ENCODE peak calls at places on chromosomes 3 and 15, in six cellular contexts. Y is heart left ventricle, W is H1, Z is A549, J is stomach, T is ovary. D is an unnamed sample.

GRCh38 chr15:29747837-29748417 is 74.3 kb downstream of the TJP1 start:
- DNase-seq in Z (peak), Y (no peak), J (no peak), T (no peak), W (no peak), D (no peak)

GRCh38 chr3:123760817-123761216 is 123.3 kb downstream of the MYLK start:
- DNase-seq in W (peak), J (no peak), Y (no peak), Z (no peak), T (no peak), D (no peak)

GRCh38 chr3:12224181-12225147 is 64.4 kb upstream of the PPARG start:
- DNase-seq in Y (no peak), T (no peak), W (no peak), Z (peak), J (peak), D (no peak)

GRCh38 chr15:61840090-61840489 is 220.2 kb downstream of the VPS13C start:
- DNase-seq in J (no peak), T (no peak), Z (no peak), Y (no peak), W (no peak), D (no peak)

GRCh38 chr3:31382856-31383255 is 149.9 kb upstream of the STT3B start:
- DNase-seq in Z (no peak), Y (no peak), T (no peak), J (no peak), W (no peak), D (no peak)

GRCh38 chr3:144142151-144142855 is 170.7 kb downstream of the DIPK2A start:
- DNase-seq in W (no peak), J (no peak), Y (no peak), Z (no peak), T (peak), D (no peak)

GRCh38 chr3:23580337-23580736 is 225.4 kb upstream of the UBE2E1 start:
- DNase-seq in Z (peak), Y (no peak), T (no peak), W (no peak), J (no peak), D (no peak)

GRCh38 chr15:89305395-89305794 is 29.2 kb downstream of the POLG start:
- DNase-seq in Z (no peak), J (no peak), Y (no peak), T (no peak), W (no peak), D (peak)

GRCh38 chr3:151372063-151372820 is 12.3 kb downstream of the P2RY12 start:
- DNase-seq in Z (no peak), T (no peak), J (no peak), Y (no peak), W (no peak), D (no peak)

GRCh38 chr15:101727186-101727585 is 2.9 kb upstream of the TARS3 start:
- DNase-seq in Y (no peak), T (no peak), J (no peak), Z (no peak), W (no peak), D (no peak)

GRCh38 chr15:99268431-99268830 is 17.1 kb downstream of the LRRC28 start:
- DNase-seq in J (no peak), Y (no peak), W (no peak), Z (no peak), T (no peak), D (no peak)

GRCh38 chr3:107525101-107525953 is 2.6 kb downstream of the BBX start:
- DNase-seq in W (peak), Y (peak), T (peak), Z (peak), J (peak), D (peak)

GRCh38 chr15:90087454-90088154 is 14.7 kb downstream of the IDH2 start:
- DNase-seq in W (no peak), Y (no peak), Z (peak), T (peak), J (no peak), D (no peak)

GRCh38 chr15:50458301-50458700 is 34.1 kb downstream of the USP8 start:
- DNase-seq in J (no peak), Z (no peak), T (no peak), Y (no peak), W (no peak), D (no peak)

GRCh38 chr3:98817546-98817945 is 54.4 kb downstream of the ST3GAL6 start:
- DNase-seq in T (no peak), Y (no peak), J (no peak), Z (peak), W (no peak), D (no peak)

GRCh38 chr3:123723527-123724168 is 138.8 kb upstream of the HACD2 start:
- DNase-seq in Z (peak), J (peak), T (peak), Y (no peak), W (peak), D (peak)

GRCh38 chr15:84961707-84962106 is 19.9 kb upstream of the PDE8A start:
- DNase-seq in Z (no peak), J (no peak), W (no peak), T (no peak), Y (no peak), D (no peak)

GRCh38 chr3:55877703-55878102 is 390.6 kb upstream of the WNT5A start:
- DNase-seq in W (no peak), T (no peak), Z (no peak), Y (no peak), J (no peak), D (no peak)
- TF ChIP-seq CTCF in W (peak), T (no peak), Z (no peak), Y (no peak), J (no peak), D (no peak)

GRCh38 chr3:149576071-149576564 is 81.7 kb downstream of the WWTR1 start:
- DNase-seq in W (no peak), T (no peak), Y (no peak), J (no peak), Z (peak), D (peak)
- TF ChIP-seq POLR2A in W (no peak), T (no peak), Y (no peak), J (no peak), Z (no peak), D (peak)

GRCh38 chr3:20186600-20187004 is 596 bp upstream of the SGO1 start:
- DNase-seq in Y (no peak), W (no peak), Z (peak), J (no peak), T (no peak), D (peak)

GRCh38 chr3:20185364-20185732 is 658 bp downstream of the SGO1 start:
- DNase-seq in T (no peak), Z (peak), J (no peak), W (peak), Y (no peak), D (no peak)

GRCh38 chr3:20182206-20182605 is 3.8 kb downstream of the SGO1 start:
- DNase-seq in Z (no peak), W (no peak), Y (no peak), T (no peak), J (peak), D (no peak)

GRCh38 chr3:20181276-20181675 is 4.7 kb downstream of the SGO1 start:
- DNase-seq in Y (no peak), J (no peak), W (no peak), T (no peak), Z (no peak), D (no peak)

GRCh38 chr3:20185733-20186599 is at the start of gene SGO1:
- DNase-seq in Z (peak), W (peak), T (peak), J (peak), Y (peak), D (peak)
- TF ChIP-seq CTCF in Z (no peak), W (no peak), T (no peak), J (no peak), Y (no peak), D (no peak)

DNA sequence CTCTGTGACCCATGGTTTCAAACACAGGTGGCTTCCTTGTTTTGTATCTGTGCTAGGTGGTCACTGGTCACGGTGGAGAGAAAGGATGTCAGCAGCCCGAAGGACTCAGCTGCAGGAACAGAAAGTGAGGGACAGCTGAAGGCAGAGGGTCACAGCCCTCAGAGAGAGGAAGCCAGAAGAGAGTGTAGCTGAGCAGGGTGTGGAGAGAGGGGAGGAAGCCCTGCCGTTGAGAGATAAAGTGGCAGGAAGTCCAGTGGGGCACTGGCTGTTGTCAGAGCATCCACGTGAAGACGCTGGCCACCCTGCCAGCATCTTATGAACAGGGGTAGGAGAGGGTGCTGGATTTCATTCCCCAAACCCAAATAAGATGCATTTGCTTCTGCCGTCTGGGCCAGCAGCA is 36.9 kb downstream of the LIMD1 start:
- DNase-seq in T (no peak), Z (no peak), W (no peak), Y (no peak), J (no peak), D (peak)
- TF ChIP-seq POLR2A in T (no peak), Z (no peak), W (no peak), Y (no peak), J (no peak), D (no peak)

DNA sequence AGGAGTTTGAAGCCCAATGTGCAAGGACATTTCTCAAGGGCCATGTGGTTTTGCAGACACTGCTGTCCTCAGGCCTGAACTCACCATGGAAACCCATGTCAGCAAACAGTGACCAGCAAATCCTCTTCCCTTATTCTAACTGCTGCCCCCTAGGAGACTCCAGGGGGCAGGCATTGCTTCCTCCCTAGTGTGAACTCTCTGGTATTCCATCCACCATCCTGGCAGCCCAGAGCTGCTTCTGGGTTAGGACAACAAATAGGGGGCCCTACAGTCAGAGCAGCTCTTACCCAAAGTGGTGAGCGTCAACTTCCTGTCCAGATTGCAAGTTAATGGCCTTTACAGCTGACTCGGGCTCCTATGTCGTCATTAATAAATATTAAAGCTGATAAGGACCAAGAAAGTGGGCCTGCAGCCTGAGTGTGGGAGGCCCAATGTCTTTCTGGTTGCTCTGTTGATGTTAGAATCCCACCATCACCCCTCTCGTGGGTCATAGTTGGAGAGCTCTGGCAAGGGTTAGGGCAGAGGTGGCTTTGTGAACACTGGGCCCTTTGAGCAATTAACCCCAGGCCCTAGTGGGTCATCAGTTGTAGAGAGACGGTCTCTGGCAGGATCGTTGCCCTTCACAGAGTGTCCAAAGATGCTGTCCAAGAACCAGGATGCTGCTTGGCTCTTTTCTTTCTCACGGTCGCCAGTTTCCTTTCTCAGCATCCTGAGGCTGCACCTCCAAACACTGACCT is 41.5 kb downstream of the TGM4 start:
- DNase-seq in W (no peak), T (no peak), J (no peak), Y (no peak), Z (no peak), D (no peak)
- TF ChIP-seq CTCF in W (peak), T (no peak), J (no peak), Y (no peak), Z (no peak), D (no peak)

GRCh38 chr3:149658444-149659172 is 783 bp upstream of the WWTR1 start:
- DNase-seq in W (peak), Z (no peak), Y (peak), J (peak), T (peak), D (peak)

GRCh38 chr3:149659173-149659468 is 1.3 kb upstream of the WWTR1 start:
- DNase-seq in J (no peak), Z (no peak), T (no peak), Y (no peak), W (no peak), D (no peak)

GRCh38 chr3:149657458-149657795 is 398 bp downstream of the WWTR1 start:
- DNase-seq in J (peak), Z (peak), Y (peak), W (no peak), T (no peak), D (peak)

GRCh38 chr3:149655826-149656599 is 1.8 kb downstream of the WWTR1 start:
- DNase-seq in W (no peak), Z (no peak), J (no peak), Y (no peak), T (no peak), D (no peak)

GRCh38 chr3:149657796-149658443 is at the start of gene WWTR1:
- DNase-seq in Y (peak), T (peak), J (peak), Z (peak), W (peak), D (peak)
- TF ChIP-seq POLR2A in Y (peak), T (peak), J (no peak), Z (peak), W (peak), D (peak)

GRCh38 chr3:142680710-142681109 is 43.1 kb upstream of the TRPC1 start:
- DNase-seq in T (no peak), Z (peak), Y (no peak), W (no peak), J (no peak), D (no peak)
- TF ChIP-seq CTCF in T (no peak), Z (peak), Y (no peak), W (peak), J (no peak), D (no peak)

GRCh38 chr15:86751116-86751515 is 671.4 kb downstream of the AGBL1 start:
- DNase-seq in Z (no peak), T (no peak), Y (no peak), J (no peak), W (no peak), D (no peak)
- TF ChIP-seq POLR2A in Z (no peak), T (no peak), Y (no peak), J (no peak), W (no peak), D (no peak)

GRCh38 chr3:187172929-187173328 is 24.4 kb upstream of the RTP1 start:
- DNase-seq in Y (no peak), J (no peak), Z (no peak), T (no peak), W (no peak), D (no peak)
- TF ChIP-seq CTCF in Y (no peak), J (no peak), Z (no peak), T (no peak), W (no peak), D (no peak)

GRCh38 chr3:14941871-14942270 is 5.5 kb upstream of the NR2C2 start:
- DNase-seq in W (no peak), T (no peak), Y (no peak), Z (no peak), J (no peak), D (no peak)
- TF ChIP-seq POLR2A in W (no peak), T (no peak), Y (no peak), Z (no peak), J (no peak), D (no peak)